ENCODE peak calls at places on chromosomes 16 and 17, in eight cellular contexts. F, B, I, L, V, M, N and W are unnamed samples.

GRCh38 chr17:20218231-20218630 is 209.1 kb downstream of the SPECC1 start:
- DNase-seq in V (no peak), M (no peak), L (peak), I (peak), B (no peak), N (no peak), F (no peak), W (no peak)

GRCh38 chr17:35315283-35315682 is 58.1 kb downstream of the SLFN11 start:
- DNase-seq in V (no peak), B (no peak), L (no peak), M (peak), F (no peak), I (peak), N (peak), W (no peak)

GRCh38 chr16:66459878-66460277 is 32.8 kb downstream of the BEAN1 start:
- DNase-seq in F (no peak), V (no peak), N (no peak), I (peak), L (peak), M (no peak), B (no peak), W (no peak)

GRCh38 chr16:19853973-19854876 is 30.4 kb downstream of the GPRC5B start:
- DNase-seq in F (no peak), B (no peak), L (peak), M (no peak), I (no peak), N (no peak), V (no peak), W (no peak)

GRCh38 chr16:48413291-48413690 is 28.1 kb upstream of the SIAH1 start:
- DNase-seq in V (no peak), F (no peak), I (no peak), N (no peak), L (no peak), B (no peak), M (no peak), W (no peak)

GRCh38 chr17:74677558-74678466 is 34.9 kb downstream of the CD300LF start:
- DNase-seq in F (no peak), V (no peak), I (no peak), N (no peak), B (peak), L (peak), M (no peak), W (no peak)

GRCh38 chr16:4261557-4262172 is 11.2 kb downstream of the TFAP4 start:
- DNase-seq in B (no peak), V (peak), I (peak), F (peak), M (no peak), L (peak), N (no peak), W (no peak)

GRCh38 chr17:17778308-17779014 is 58.3 kb downstream of the SREBF1 start:
- DNase-seq in M (no peak), N (peak), L (peak), B (no peak), I (no peak), V (no peak), F (no peak), W (no peak)

GRCh38 chr17:6969323-6969726 is 26.5 kb upstream of the ALOX12 start:
- DNase-seq in M (no peak), N (no peak), F (no peak), V (no peak), B (no peak), I (no peak), L (no peak), W (no peak)

GRCh38 chr16:87628940-87629339 is 26.6 kb downstream of the JPH3 start:
- DNase-seq in F (no peak), V (no peak), M (no peak), N (peak), I (peak), B (no peak), L (no peak), W (no peak)

GRCh38 chr17:80786470-80786869 is 205.2 kb upstream of the CHMP6 start:
- DNase-seq in N (no peak), I (no peak), L (no peak), F (no peak), M (no peak), B (no peak), V (no peak), W (no peak)

GRCh38 chr16:80710918-80711317 is 93.5 kb downstream of the CDYL2 start:
- DNase-seq in B (no peak), L (no peak), I (no peak), M (no peak), F (no peak), N (no peak), V (no peak), W (no peak)

GRCh38 chr17:2710804-2711607 is 558 bp downstream of the CLUH start:
- DNase-seq in L (peak), F (no peak), M (no peak), N (no peak), B (no peak), I (peak), V (no peak), W (no peak)

GRCh38 chr17:36153887-36154576 is 22.4 kb downstream of the TBC1D3B start:
- DNase-seq in M (no peak), N (no peak), V (no peak), F (no peak), I (no peak), L (no peak), B (no peak), W (no peak)

GRCh38 chr17:39899215-39899614 is 19.2 kb downstream of the GSDMB start:
- DNase-seq in I (no peak), N (no peak), V (no peak), B (no peak), F (no peak), M (no peak), L (no peak), W (no peak)

GRCh38 chr16:48323783-48324775 is 61.1 kb downstream of the SIAH1 start:
- DNase-seq in F (no peak), V (no peak), B (no peak), L (no peak), N (peak), M (no peak), I (no peak), W (no peak)